ENCODE peak calls at places on chromosomes 3 and 15, in six cellular contexts. M is adrenal gland, K is A673, Q is dorsolateral prefrontal cortex, J is pancreas, A is AG04450. Y is an unnamed sample.

GRCh38 chr3:12583280-12583679 is 26.4 kb downstream of the MKRN2 start:
- DNase-seq in Q (no peak), A (no peak), K (no peak), J (no peak), M (no peak), Y (no peak)

GRCh38 chr3:119395923-119396358 is 67.5 kb downstream of the TMEM39A start:
- DNase-seq in J (no peak), M (no peak), A (no peak), Q (no peak), K (no peak), Y (no peak)

GRCh38 chr3:41683666-41684350 is 278.1 kb downstream of the ULK4 start:
- DNase-seq in Q (no peak), M (no peak), J (no peak), K (no peak), A (no peak), Y (no peak)

GRCh38 chr15:73981761-73982222 is 10.3 kb downstream of the STOML1 start:
- DNase-seq in M (no peak), A (no peak), J (no peak), Q (no peak), K (no peak), Y (no peak)

GRCh38 chr3:45497963-45498362 is 96.6 kb upstream of the LIMD1 start:
- DNase-seq in J (no peak), K (peak), A (no peak), M (no peak), Q (no peak), Y (no peak)

GRCh38 chr15:94924057-94924456 is 692.7 kb downstream of the MCTP2 start:
- DNase-seq in M (no peak), J (no peak), A (no peak), Q (no peak), K (no peak), Y (no peak)

GRCh38 chr3:15306979-15307359 is 25.4 kb downstream of the SH3BP5 start:
- DNase-seq in K (no peak), Q (no peak), A (no peak), J (no peak), M (peak), Y (no peak)

GRCh38 chr15:34362047-34362773 is 4.8 kb downstream of the LPCAT4 start:
- DNase-seq in Q (no peak), A (no peak), J (no peak), M (no peak), K (no peak), Y (no peak)

GRCh38 chr3:61637088-61638051 is 76.0 kb downstream of the PTPRG start:
- DNase-seq in A (no peak), K (peak), Q (no peak), M (peak), J (peak), Y (no peak)

GRCh38 chr3:45119824-45120614 is 26.2 kb downstream of the CDCP1 start:
- DNase-seq in J (peak), A (no peak), Q (no peak), K (no peak), M (no peak), Y (no peak)

GRCh38 chr3:48418140-48418539 is 11.7 kb downstream of the PLXNB1 start:
- DNase-seq in M (no peak), A (no peak), Q (no peak), J (no peak), K (no peak), Y (peak)

GRCh38 chr3:136893848-136894443 is 31.9 kb downstream of the NCK1 start:
- DNase-seq in M (no peak), K (peak), J (no peak), A (peak), Q (no peak), Y (no peak)

GRCh38 chr3:66609660-66610547 is 109.1 kb upstream of the LRIG1 start:
- DNase-seq in M (no peak), K (peak), Q (peak), J (peak), A (peak), Y (no peak)

GRCh38 chr15:41559489-41560177 is 621 bp downstream of the TYRO3 start:
- DNase-seq in J (no peak), M (peak), A (no peak), K (peak), Q (peak), Y (no peak)

GRCh38 chr15:25501828-25502446 is 63.1 kb upstream of the UBE3A start:
- DNase-seq in M (no peak), A (no peak), K (peak), Q (no peak), J (no peak), Y (no peak)

GRCh38 chr15:73996939-73997338 is 2.4 kb downstream of the PML start:
- DNase-seq in J (no peak), Q (no peak), K (peak), A (no peak), M (peak), Y (no peak)

GRCh38 chr15:93438310-93438709 is 349.3 kb upstream of the RGMA start:
- DNase-seq in K (no peak), A (no peak), M (no peak), J (no peak), Q (no peak), Y (no peak)

GRCh38 chr3:127389415-127389814 is 101.6 kb upstream of the PRR20G start:
- DNase-seq in M (no peak), K (no peak), A (no peak), J (no peak), Q (no peak), Y (no peak)

GRCh38 chr3:65342084-65342683 is 654.4 kb upstream of the ADAMTS9 start:
- DNase-seq in K (peak), Q (no peak), M (peak), A (no peak), J (no peak), Y (no peak)

GRCh38 chr3:77186728-77187127 is 146.8 kb downstream of the ROBO2 start:
- DNase-seq in J (no peak), M (no peak), Q (no peak), K (peak), A (peak), Y (no peak)

GRCh38 chr15:54559405-54560064 is 581.3 kb downstream of the UNC13C start:
- DNase-seq in Q (no peak), A (no peak), M (peak), K (no peak), J (no peak), Y (peak)

GRCh38 chr3:64417816-64418215 is 192.6 kb upstream of the PRICKLE2 start:
- DNase-seq in A (no peak), Q (no peak), K (no peak), J (no peak), M (no peak), Y (no peak)

GRCh38 chr3:116951610-116952009 is 242.0 kb downstream of the TUSC7 start:
- DNase-seq in A (no peak), M (no peak), Q (no peak), J (no peak), K (no peak), Y (no peak)

GRCh38 chr3:20916966-20917606 is 731.1 kb upstream of the SGO1 start:
- DNase-seq in A (no peak), K (no peak), J (no peak), Q (no peak), M (no peak), Y (no peak)

GRCh38 chr3:43162573-43163084 is 56.8 kb upstream of the POMGNT2 start:
- DNase-seq in Q (no peak), A (no peak), K (no peak), M (no peak), J (no peak), Y (no peak)

GRCh38 chr3:132641837-132642538 is 17.6 kb downstream of the ACAD11 start:
- DNase-seq in K (peak), A (no peak), Q (no peak), M (no peak), J (no peak), Y (no peak)

GRCh38 chr3:7260975-7261374 is 400.1 kb downstream of the GRM7 start:
- DNase-seq in J (no peak), K (no peak), Q (no peak), A (no peak), M (no peak), Y (no peak)

GRCh38 chr15:44186724-44187123 is 8.3 kb downstream of the FRMD5 start:
- DNase-seq in K (no peak), A (no peak), Q (no peak), M (no peak), J (no peak), Y (no peak)
- H3K27ac ChIP-seq in K (no peak), A (no peak), Q (peak), M (no peak), J (no peak), Y (no peak)

GRCh38 chr15:64356443-64357040 is 569 bp upstream of the CSNK1G1 start:
- DNase-seq in K (peak), Q (no peak), M (no peak), A (peak), J (no peak), Y (no peak)
- TF ChIP-seq CTCF in K (peak), Q (peak), M (peak), A (peak), J (no peak), Y (peak)

DNA sequence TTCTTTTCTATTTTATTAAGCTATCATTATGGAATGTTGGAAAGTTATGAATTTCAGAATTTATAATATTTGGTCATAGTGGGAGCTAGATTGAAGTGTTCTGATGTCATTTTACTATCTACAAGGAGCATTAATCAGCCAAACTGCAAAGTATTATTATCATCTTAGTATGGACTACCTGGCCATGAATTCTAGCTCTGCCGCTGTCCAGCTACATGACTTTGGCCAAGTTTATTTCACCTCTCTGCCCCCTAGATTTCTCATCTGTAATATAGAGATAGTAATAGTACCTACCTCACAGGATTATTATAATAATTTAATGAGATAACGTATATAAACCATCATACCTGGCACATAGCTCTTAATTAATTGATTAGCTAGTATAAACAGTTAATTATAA is 27.8 kb upstream of the ABHD10 start:
- DNase-seq in K (no peak), Q (no peak), A (no peak), J (no peak), M (no peak), Y (no peak)
- H3K27ac ChIP-seq in K (no peak), Q (no peak), A (no peak), J (no peak), M (no peak), Y (no peak)

GRCh38 chr15:100131321-100132224 is 210.2 kb downstream of the ADAMTS17 start:
- DNase-seq in K (no peak), Q (no peak), A (no peak), M (peak), J (peak), Y (peak)

GRCh38 chr15:100132309-100132708 is 209.5 kb downstream of the ADAMTS17 start:
- DNase-seq in K (no peak), A (no peak), Q (no peak), M (no peak), J (no peak), Y (no peak)

GRCh38 chr15:100133981-100134711 is 207.6 kb downstream of the ADAMTS17 start:
- DNase-seq in A (no peak), K (no peak), Q (no peak), J (no peak), M (no peak), Y (no peak)

GRCh38 chr15:100129677-100130076 is 212.1 kb downstream of the ADAMTS17 start:
- DNase-seq in A (no peak), M (no peak), K (no peak), J (no peak), Q (no peak), Y (no peak)

DNA sequence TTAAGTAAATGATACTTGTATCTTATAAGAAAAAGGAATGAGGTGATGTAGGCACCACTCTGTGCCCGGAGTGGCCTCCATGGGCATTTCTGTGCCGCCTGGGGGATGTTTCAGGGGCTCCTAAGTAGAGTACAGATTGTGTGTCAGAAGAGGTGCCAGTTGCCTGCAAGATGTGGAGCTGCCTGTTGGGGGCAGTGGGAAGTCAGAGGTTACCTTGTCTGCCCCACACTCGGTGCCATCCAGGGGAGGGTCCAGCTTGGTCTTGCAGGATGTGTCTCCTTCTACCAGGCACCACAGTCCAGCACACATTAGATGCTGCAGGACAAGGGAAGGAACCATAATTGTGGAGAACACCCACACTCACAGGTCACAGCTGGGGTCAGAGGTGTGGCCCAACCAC is 208.8 kb downstream of the ADAMTS17 start:
- DNase-seq in Q (no peak), M (no peak), A (no peak), J (no peak), K (no peak), Y (no peak)
- TF ChIP-seq CTCF in Q (no peak), M (peak), A (no peak), J (no peak), K (no peak), Y (no peak)

DNA sequence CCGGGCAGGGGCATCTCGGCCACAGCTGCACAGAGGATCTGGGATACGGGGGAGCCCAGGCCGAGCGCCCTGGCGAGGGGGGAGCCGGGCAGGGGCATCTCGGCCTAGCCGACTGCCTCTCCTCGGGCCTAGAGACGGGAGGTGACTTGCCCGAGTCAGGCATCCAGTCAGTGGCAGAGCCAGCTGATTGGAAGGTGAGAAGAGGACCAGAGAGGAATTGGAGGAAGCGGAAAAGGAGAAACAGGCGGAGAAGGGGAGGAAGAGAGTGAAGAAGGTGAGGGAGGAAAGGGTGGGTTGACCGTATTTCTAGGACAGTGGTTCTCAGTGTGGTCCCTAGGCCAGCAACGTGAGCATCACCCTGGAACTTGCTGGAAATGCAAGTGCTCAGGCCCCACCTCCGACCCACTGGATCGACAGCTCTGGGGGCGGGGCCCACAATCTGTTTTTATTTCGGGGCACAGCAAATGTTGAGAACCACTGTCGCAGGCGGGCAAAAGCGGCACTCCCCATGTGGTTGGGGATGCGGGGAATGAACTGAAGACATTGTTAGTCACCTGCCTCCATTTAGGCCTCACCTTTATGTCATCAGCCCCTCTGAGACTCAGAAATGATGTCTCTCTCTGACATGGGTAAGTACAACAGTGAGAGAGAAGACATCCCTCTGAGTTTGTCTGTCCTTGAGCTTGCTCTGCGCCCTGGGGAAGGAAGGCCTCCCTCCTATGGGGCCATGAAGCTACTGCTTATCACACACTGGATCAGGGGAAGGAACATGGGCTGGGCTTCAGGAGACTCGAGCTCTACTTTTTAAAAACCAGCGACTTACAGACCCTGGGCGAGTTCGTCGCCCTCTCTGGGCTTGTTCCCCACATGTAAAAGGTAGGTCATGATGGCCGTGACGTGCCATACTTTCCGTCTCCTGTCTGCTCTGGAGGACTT is 1.0 kb upstream of the MELTF start:
- DNase-seq in J (no peak), K (no peak), Q (peak), A (no peak), M (peak), Y (no peak)
- H3K27ac ChIP-seq in J (no peak), K (no peak), Q (no peak), A (peak), M (no peak), Y (no peak)

DNA sequence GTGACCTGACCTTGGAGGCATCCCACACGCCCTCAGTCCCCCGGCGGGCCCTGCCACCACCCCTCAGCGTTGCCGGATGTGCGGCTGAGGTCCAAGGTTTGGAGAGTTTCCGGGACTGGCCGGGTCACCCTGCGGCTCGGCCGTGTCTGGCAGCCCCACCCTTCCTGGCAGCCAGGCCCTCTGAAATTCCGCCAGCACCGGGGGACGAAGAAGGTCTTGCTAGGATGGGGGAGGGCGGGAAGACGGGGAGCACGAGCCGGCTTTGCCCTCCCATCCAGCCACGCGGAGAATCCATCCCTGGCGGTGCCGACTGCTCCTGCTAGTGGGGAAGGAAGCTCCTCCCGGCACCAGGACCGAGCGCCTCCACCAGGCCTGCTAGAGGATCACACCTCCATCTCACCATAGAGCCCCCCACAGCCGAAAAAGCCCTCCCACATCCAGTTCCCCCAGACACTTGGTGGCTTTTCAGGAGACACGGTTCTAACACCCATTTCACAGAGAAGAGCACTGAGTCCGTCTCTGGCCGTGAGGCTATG is 81.5 kb downstream of the CPN2 start:
- DNase-seq in J (peak), Q (peak), A (no peak), M (peak), K (no peak), Y (peak)
- TF ChIP-seq CTCF in J (no peak), Q (peak), A (peak), M (peak), K (peak), Y (peak)

GRCh38 chr3:52137311-52137710 is 16.9 kb downstream of the POC1A start:
- DNase-seq in Q (no peak), A (no peak), J (no peak), M (no peak), K (no peak), Y (no peak)
- H3K27ac ChIP-seq in Q (no peak), A (no peak), J (no peak), M (no peak), K (no peak), Y (peak)